ENCODE peak calls at places on chromosomes 1 and 21, in nine cellular contexts. One of them, this sample, is unnamed.

GRCh38 chr1:147721711-147722110 is 38.7 kb downstream of the GJA5 start:
- ATAC-seq in T-cell: no peak
- ATAC-seq in activated T-cell treated with anti-CD3 and anti-CD28 coated beads, Interleukin-2, amount 50 U/mL, for 4 hours: no peak
- ATAC-seq in aorta: no peak
- ATAC-seq in naive B cell: no peak
- ATAC-seq in omental fat pad: no peak
- ATAC-seq in HCT116: no peak
- ATAC-seq in activated CD8-positive, alpha-beta memory T cell treated with anti-CD3 and anti-CD28 coated beads, Interleukin-2, amount 10 ng/mL, durations not matched to agents 7 days and 5 days: no peak
- ATAC-seq in left lung: no peak
- ATAC-seq in this sample: peak

GRCh38 chr1:210293191-210293607 is 35.5 kb upstream of the HHAT start:
- ATAC-seq in left lung: peak
- ATAC-seq in activated CD8-positive, alpha-beta memory T cell treated with anti-CD3 and anti-CD28 coated beads, Interleukin-2, amount 10 ng/mL, durations not matched to agents 7 days and 5 days: no peak
- ATAC-seq in aorta: peak
- ATAC-seq in HCT116: no peak
- ATAC-seq in omental fat pad: peak
- ATAC-seq in T-cell: no peak
- ATAC-seq in activated T-cell treated with anti-CD3 and anti-CD28 coated beads, Interleukin-2, amount 50 U/mL, for 4 hours: no peak
- ATAC-seq in naive B cell: no peak
- ATAC-seq in this sample: no peak

GRCh38 chr1:84985365-84985764 is 11.5 kb downstream of the MCOLN2 start:
- ATAC-seq in aorta: no peak
- ATAC-seq in omental fat pad: no peak
- ATAC-seq in left lung: no peak
- ATAC-seq in naive B cell: peak
- ATAC-seq in T-cell: no peak
- ATAC-seq in HCT116: no peak
- ATAC-seq in activated T-cell treated with anti-CD3 and anti-CD28 coated beads, Interleukin-2, amount 50 U/mL, for 4 hours: no peak
- ATAC-seq in activated CD8-positive, alpha-beta memory T cell treated with anti-CD3 and anti-CD28 coated beads, Interleukin-2, amount 10 ng/mL, durations not matched to agents 7 days and 5 days: no peak
- ATAC-seq in this sample: no peak

GRCh38 chr1:155166373-155167165 is 6.5 kb downstream of the KRTCAP2 start:
- ATAC-seq in T-cell: no peak
- ATAC-seq in HCT116: no peak
- ATAC-seq in left lung: peak
- ATAC-seq in activated CD8-positive, alpha-beta memory T cell treated with anti-CD3 and anti-CD28 coated beads, Interleukin-2, amount 10 ng/mL, durations not matched to agents 7 days and 5 days: no peak
- ATAC-seq in activated T-cell treated with anti-CD3 and anti-CD28 coated beads, Interleukin-2, amount 50 U/mL, for 4 hours: no peak
- ATAC-seq in naive B cell: peak
- ATAC-seq in aorta: peak
- ATAC-seq in omental fat pad: no peak
- ATAC-seq in this sample: peak

GRCh38 chr21:41648591-41649031 is 118.2 kb downstream of the RIPK4 start:
- ATAC-seq in activated CD8-positive, alpha-beta memory T cell treated with anti-CD3 and anti-CD28 coated beads, Interleukin-2, amount 10 ng/mL, durations not matched to agents 7 days and 5 days: no peak
- ATAC-seq in naive B cell: no peak
- ATAC-seq in T-cell: no peak
- ATAC-seq in left lung: no peak
- ATAC-seq in activated T-cell treated with anti-CD3 and anti-CD28 coated beads, Interleukin-2, amount 50 U/mL, for 4 hours: no peak
- ATAC-seq in omental fat pad: no peak
- ATAC-seq in aorta: peak
- ATAC-seq in HCT116: no peak
- ATAC-seq in this sample: peak

GRCh38 chr1:17616731-17617279 is 77.3 kb downstream of the ARHGEF10L start:
- ATAC-seq in T-cell: no peak
- ATAC-seq in left lung: no peak
- ATAC-seq in activated CD8-positive, alpha-beta memory T cell treated with anti-CD3 and anti-CD28 coated beads, Interleukin-2, amount 10 ng/mL, durations not matched to agents 7 days and 5 days: no peak
- ATAC-seq in aorta: no peak
- ATAC-seq in HCT116: no peak
- ATAC-seq in naive B cell: no peak
- ATAC-seq in activated T-cell treated with anti-CD3 and anti-CD28 coated beads, Interleukin-2, amount 50 U/mL, for 4 hours: no peak
- ATAC-seq in omental fat pad: no peak
- ATAC-seq in this sample: no peak

GRCh38 chr21:23308741-23309140 is 2298.5 kb downstream of the MRPL39 start:
- ATAC-seq in naive B cell: no peak
- ATAC-seq in omental fat pad: no peak
- ATAC-seq in HCT116: no peak
- ATAC-seq in T-cell: no peak
- ATAC-seq in aorta: no peak
- ATAC-seq in left lung: no peak
- ATAC-seq in activated T-cell treated with anti-CD3 and anti-CD28 coated beads, Interleukin-2, amount 50 U/mL, for 4 hours: no peak
- ATAC-seq in activated CD8-positive, alpha-beta memory T cell treated with anti-CD3 and anti-CD28 coated beads, Interleukin-2, amount 10 ng/mL, durations not matched to agents 7 days and 5 days: no peak
- ATAC-seq in this sample: no peak

GRCh38 chr1:54356680-54357147 is 49.5 kb downstream of the SSBP3 start:
- ATAC-seq in HCT116: no peak
- ATAC-seq in left lung: peak
- ATAC-seq in naive B cell: peak
- ATAC-seq in activated CD8-positive, alpha-beta memory T cell treated with anti-CD3 and anti-CD28 coated beads, Interleukin-2, amount 10 ng/mL, durations not matched to agents 7 days and 5 days: no peak
- ATAC-seq in aorta: no peak
- ATAC-seq in T-cell: peak
- ATAC-seq in activated T-cell treated with anti-CD3 and anti-CD28 coated beads, Interleukin-2, amount 50 U/mL, for 4 hours: peak
- ATAC-seq in omental fat pad: no peak
- ATAC-seq in this sample: no peak

GRCh38 chr1:109802901-109803561 is 39.3 kb upstream of the EPS8L3 start:
- ATAC-seq in activated T-cell treated with anti-CD3 and anti-CD28 coated beads, Interleukin-2, amount 50 U/mL, for 4 hours: no peak
- ATAC-seq in omental fat pad: no peak
- ATAC-seq in left lung: no peak
- ATAC-seq in aorta: peak
- ATAC-seq in HCT116: no peak
- ATAC-seq in naive B cell: no peak
- ATAC-seq in activated CD8-positive, alpha-beta memory T cell treated with anti-CD3 and anti-CD28 coated beads, Interleukin-2, amount 10 ng/mL, durations not matched to agents 7 days and 5 days: peak
- ATAC-seq in T-cell: no peak
- ATAC-seq in this sample: no peak

GRCh38 chr1:197954718-197955418 is 37.7 kb downstream of the LHX9 start:
- ATAC-seq in HCT116: no peak
- ATAC-seq in left lung: peak
- ATAC-seq in activated CD8-positive, alpha-beta memory T cell treated with anti-CD3 and anti-CD28 coated beads, Interleukin-2, amount 10 ng/mL, durations not matched to agents 7 days and 5 days: no peak
- ATAC-seq in activated T-cell treated with anti-CD3 and anti-CD28 coated beads, Interleukin-2, amount 50 U/mL, for 4 hours: no peak
- ATAC-seq in naive B cell: no peak
- ATAC-seq in aorta: no peak
- ATAC-seq in omental fat pad: no peak
- ATAC-seq in T-cell: no peak
- ATAC-seq in this sample: no peak

GRCh38 chr1:153122831-153123421 is 9.6 kb upstream of the SPRR2F start:
- ATAC-seq in left lung: no peak
- ATAC-seq in T-cell: no peak
- ATAC-seq in HCT116: peak
- ATAC-seq in aorta: no peak
- ATAC-seq in activated T-cell treated with anti-CD3 and anti-CD28 coated beads, Interleukin-2, amount 50 U/mL, for 4 hours: no peak
- ATAC-seq in activated CD8-positive, alpha-beta memory T cell treated with anti-CD3 and anti-CD28 coated beads, Interleukin-2, amount 10 ng/mL, durations not matched to agents 7 days and 5 days: no peak
- ATAC-seq in omental fat pad: peak
- ATAC-seq in naive B cell: no peak
- ATAC-seq in this sample: peak

GRCh38 chr1:6785318-6785712 is at the start of gene CAMTA1:
- ATAC-seq in HCT116: peak
- ATAC-seq in T-cell: peak
- ATAC-seq in activated CD8-positive, alpha-beta memory T cell treated with anti-CD3 and anti-CD28 coated beads, Interleukin-2, amount 10 ng/mL, durations not matched to agents 7 days and 5 days: peak
- ATAC-seq in naive B cell: peak
- ATAC-seq in omental fat pad: no peak
- ATAC-seq in aorta: no peak
- ATAC-seq in activated T-cell treated with anti-CD3 and anti-CD28 coated beads, Interleukin-2, amount 50 U/mL, for 4 hours: peak
- ATAC-seq in left lung: no peak
- ATAC-seq in this sample: no peak

GRCh38 chr1:165369255-165369848 is 12.8 kb upstream of the LMX1A start:
- ATAC-seq in left lung: peak
- ATAC-seq in T-cell: no peak
- ATAC-seq in activated T-cell treated with anti-CD3 and anti-CD28 coated beads, Interleukin-2, amount 50 U/mL, for 4 hours: peak
- ATAC-seq in aorta: peak
- ATAC-seq in naive B cell: peak
- ATAC-seq in HCT116: peak
- ATAC-seq in omental fat pad: no peak
- ATAC-seq in activated CD8-positive, alpha-beta memory T cell treated with anti-CD3 and anti-CD28 coated beads, Interleukin-2, amount 10 ng/mL, durations not matched to agents 7 days and 5 days: peak
- ATAC-seq in this sample: no peak

GRCh38 chr1:158285756-158286241 is 3.9 kb upstream of the CD1C start:
- ATAC-seq in activated T-cell treated with anti-CD3 and anti-CD28 coated beads, Interleukin-2, amount 50 U/mL, for 4 hours: peak
- ATAC-seq in left lung: peak
- ATAC-seq in activated CD8-positive, alpha-beta memory T cell treated with anti-CD3 and anti-CD28 coated beads, Interleukin-2, amount 10 ng/mL, durations not matched to agents 7 days and 5 days: peak
- ATAC-seq in naive B cell: peak
- ATAC-seq in T-cell: no peak
- ATAC-seq in omental fat pad: no peak
- ATAC-seq in aorta: peak
- ATAC-seq in HCT116: no peak
- ATAC-seq in this sample: peak

GRCh38 chr1:61121631-61122030 is 39.3 kb downstream of the NFIA start:
- ATAC-seq in aorta: no peak
- ATAC-seq in left lung: peak
- ATAC-seq in activated T-cell treated with anti-CD3 and anti-CD28 coated beads, Interleukin-2, amount 50 U/mL, for 4 hours: no peak
- ATAC-seq in HCT116: no peak
- ATAC-seq in activated CD8-positive, alpha-beta memory T cell treated with anti-CD3 and anti-CD28 coated beads, Interleukin-2, amount 10 ng/mL, durations not matched to agents 7 days and 5 days: no peak
- ATAC-seq in omental fat pad: no peak
- ATAC-seq in T-cell: no peak
- ATAC-seq in naive B cell: no peak
- ATAC-seq in this sample: no peak

GRCh38 chr1:232634086-232634485 is 4.2 kb upstream of the SIPA1L2 start:
- ATAC-seq in HCT116: no peak
- ATAC-seq in naive B cell: no peak
- ATAC-seq in T-cell: no peak
- ATAC-seq in omental fat pad: no peak
- ATAC-seq in activated CD8-positive, alpha-beta memory T cell treated with anti-CD3 and anti-CD28 coated beads, Interleukin-2, amount 10 ng/mL, durations not matched to agents 7 days and 5 days: no peak
- ATAC-seq in activated T-cell treated with anti-CD3 and anti-CD28 coated beads, Interleukin-2, amount 50 U/mL, for 4 hours: no peak
- ATAC-seq in left lung: peak
- ATAC-seq in aorta: no peak
- ATAC-seq in this sample: no peak

GRCh38 chr1:162390396-162391185 is 9.1 kb downstream of the C1orf226 start:
- ATAC-seq in left lung: no peak
- ATAC-seq in naive B cell: no peak
- ATAC-seq in activated T-cell treated with anti-CD3 and anti-CD28 coated beads, Interleukin-2, amount 50 U/mL, for 4 hours: no peak
- ATAC-seq in aorta: peak
- ATAC-seq in omental fat pad: no peak
- ATAC-seq in T-cell: no peak
- ATAC-seq in HCT116: no peak
- ATAC-seq in activated CD8-positive, alpha-beta memory T cell treated with anti-CD3 and anti-CD28 coated beads, Interleukin-2, amount 10 ng/mL, durations not matched to agents 7 days and 5 days: no peak
- ATAC-seq in this sample: no peak

GRCh38 chr1:210340751-210341328 is 12.1 kb downstream of the HHAT start:
- ATAC-seq in aorta: no peak
- ATAC-seq in activated CD8-positive, alpha-beta memory T cell treated with anti-CD3 and anti-CD28 coated beads, Interleukin-2, amount 10 ng/mL, durations not matched to agents 7 days and 5 days: peak
- ATAC-seq in activated T-cell treated with anti-CD3 and anti-CD28 coated beads, Interleukin-2, amount 50 U/mL, for 4 hours: peak
- ATAC-seq in HCT116: no peak
- ATAC-seq in left lung: no peak
- ATAC-seq in omental fat pad: no peak
- ATAC-seq in naive B cell: no peak
- ATAC-seq in T-cell: peak
- ATAC-seq in this sample: no peak

GRCh38 chr1:192786617-192787016 is 22.2 kb upstream of the RGS2 start:
- ATAC-seq in left lung: peak
- ATAC-seq in activated CD8-positive, alpha-beta memory T cell treated with anti-CD3 and anti-CD28 coated beads, Interleukin-2, amount 10 ng/mL, durations not matched to agents 7 days and 5 days: no peak
- ATAC-seq in naive B cell: no peak
- ATAC-seq in activated T-cell treated with anti-CD3 and anti-CD28 coated beads, Interleukin-2, amount 50 U/mL, for 4 hours: no peak
- ATAC-seq in T-cell: no peak
- ATAC-seq in aorta: no peak
- ATAC-seq in omental fat pad: no peak
- ATAC-seq in HCT116: no peak
- ATAC-seq in this sample: peak